ENCODE peak calls at places on chromosomes 6 and 20, in seven cellular contexts. S is CD4-positive, alpha-beta T cell; W is left cardiac atrium; I is HFFc6; G is germinal center; F is head of caudate nucleus; J is H4. O is an unnamed sample.

GRCh38 chr6:115016593-115016992 is 673.8 kb upstream of the HS3ST5 start:
- DNase-seq in S (no peak), W (no peak), I (no peak), G (no peak), F (no peak), J (no peak), O (no peak)

GRCh38 chr6:149545258-149545753 is 537 bp downstream of the PPIL4 start:
- DNase-seq in S (peak), W (peak), I (peak), G (peak), F (peak), J (peak), O (peak)

GRCh38 chr20:29497261-29497671 is 1760.2 kb upstream of the DEFB115 start:
- DNase-seq in S (no peak), W (peak), I (no peak), G (no peak), F (peak), J (peak), O (no peak)

GRCh38 chr6:100512203-100512862 is 47.6 kb upstream of the SIM1 start:
- DNase-seq in S (no peak), W (no peak), I (peak), G (no peak), F (no peak), J (no peak), O (no peak)

GRCh38 chr20:35320396-35321126 is 28.3 kb upstream of the FAM83C start:
- DNase-seq in S (no peak), W (no peak), I (peak), G (no peak), F (no peak), J (peak), O (no peak)

GRCh38 chr6:11271637-11272036 is 39.2 kb upstream of the NEDD9 start:
- DNase-seq in S (no peak), W (no peak), I (no peak), G (no peak), F (no peak), J (peak), O (no peak)

GRCh38 chr20:33677991-33678431 is 3.8 kb upstream of the NECAB3 start:
- DNase-seq in S (no peak), W (peak), I (no peak), G (no peak), F (no peak), J (no peak), O (no peak)

GRCh38 chr6:28768187-28768913 is 155.4 kb downstream of the TRIM27 start:
- DNase-seq in S (no peak), W (no peak), I (no peak), G (no peak), F (no peak), J (no peak), O (no peak)

GRCh38 chr20:50193851-50194830 is 3.5 kb downstream of the CEBPB start:
- DNase-seq in S (no peak), W (peak), I (peak), G (no peak), F (peak), J (no peak), O (no peak)

GRCh38 chr6:159968295-159969203 is at the start of gene IGF2R:
- DNase-seq in S (peak), W (peak), I (peak), G (peak), F (peak), J (peak), O (peak)

GRCh38 chr20:46377532-46377931 is 28.9 kb downstream of the ELMO2 start:
- DNase-seq in S (no peak), W (no peak), I (no peak), G (no peak), F (no peak), J (no peak), O (no peak)